ENCODE peak calls at places on chromosomes 6 and 20, in four cellular contexts. N, T, U and I are unnamed samples.
A peak's percentile ranks its signal among the peaks of the same experiment; 100 is the strongest.

GRCh38 chr6:43953256-43953655 is 174.0 kb downstream of the MRPL14 start:
- DNase-seq in T (no peak), U (no peak), N (no peak), I (no peak)

GRCh38 chr6:71855406-71855805 is 30.9 kb upstream of the RIMS1 start:
- DNase-seq in N (peak; percentile 1), U (no peak), T (no peak), I (no peak)

GRCh38 chr6:154143753-154144152 is 104.7 kb downstream of the OPRM1 start:
- DNase-seq in T (no peak), N (no peak), U (no peak), I (no peak)

GRCh38 chr6:46218457-46218856 is 47.7 kb upstream of the ENPP5 start:
- DNase-seq in T (no peak), U (no peak), N (no peak), I (no peak)

GRCh38 chr6:107715523-107716321 is 108.4 kb downstream of the SCML4 start:
- DNase-seq in N (no peak), U (no peak), T (no peak), I (no peak)

GRCh38 chr20:37615507-37616425 is 78.1 kb upstream of the CTNNBL1 start:
- DNase-seq in U (peak; percentile 55), T (no peak), N (peak; percentile 64), I (no peak)

GRCh38 chr6:10901751-10902150 is 14.9 kb downstream of the SYCP2L start:
- DNase-seq in N (peak; percentile 88), T (no peak), U (no peak), I (no peak)

GRCh38 chr20:44153636-44154043 is 33.3 kb downstream of the JPH2 start:
- DNase-seq in N (no peak), T (peak; percentile 65), U (no peak), I (no peak)

GRCh38 chr20:43537921-43538854 is 20.6 kb upstream of the SGK2 start:
- DNase-seq in U (peak; percentile 51), T (peak; percentile 85), N (peak; percentile 58), I (no peak)

GRCh38 chr6:87357479-87358196 is 13.0 kb downstream of the C6orf163 start:
- DNase-seq in T (no peak), U (no peak), N (no peak), I (no peak)

GRCh38 chr6:1798303-1798964 is 188.7 kb downstream of the FOXC1 start:
- DNase-seq in N (no peak), T (no peak), U (no peak), I (no peak)

DNA sequence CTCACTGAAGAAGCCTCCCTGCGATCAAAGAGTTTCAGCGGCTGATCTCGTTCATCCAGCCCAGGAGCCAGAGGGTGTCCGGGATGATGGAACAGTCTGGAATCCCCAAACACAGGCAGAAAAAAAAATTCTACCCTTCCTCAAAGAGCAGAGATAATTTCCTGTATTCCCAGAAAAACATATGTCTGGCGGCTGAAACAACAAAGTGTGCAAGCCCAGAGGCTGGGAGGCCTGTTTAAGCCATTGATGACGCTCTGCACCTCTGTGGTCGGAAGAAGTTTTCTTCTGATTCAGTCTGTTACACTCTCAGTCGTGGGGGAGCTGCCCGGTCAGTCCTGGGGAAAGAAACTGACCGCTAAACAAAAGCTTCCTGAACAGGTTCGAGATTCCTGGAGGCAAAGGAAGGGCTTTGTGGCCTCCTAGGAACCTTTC is 37.0 kb downstream of the TFEB start:
- DNase-seq in U (no peak), T (no peak), N (no peak), I (no peak)
- H3K4me1 ChIP-seq in U (peaks cover 5% of the 10 kb centered on the region), T (no peaks in the 10 kb centered on the region), N (peaks cover 15% of the 10 kb centered on the region), I (peaks cover 5% of the 10 kb centered on the region)

GRCh38 chr6:113627480-113627879 is 229.7 kb upstream of the MARCKS start:
- DNase-seq in N (no peak), U (no peak), T (no peak), I (no peak)
- H3K4me1 ChIP-seq in N (peaks cover 68% of the 10 kb centered on the region), U (peaks cover 8% of the 10 kb centered on the region), T (peaks cover 1% of the 10 kb centered on the region), I (peaks cover 21% of the 10 kb centered on the region)

GRCh38 chr20:50533061-50533460 is 22.9 kb downstream of the PTPN1 start:
- DNase-seq in T (no peak), U (no peak), N (no peak), I (no peak)
- H3K4me1 ChIP-seq in T (peaks cover 7% of the 10 kb centered on the region), U (peaks cover 31% of the 10 kb centered on the region), N (peaks cover 13% of the 10 kb centered on the region), I (peaks cover 41% of the 10 kb centered on the region)

GRCh38 chr6:137550527-137550926 is 56.3 kb upstream of the OLIG3 start:
- DNase-seq in T (no peak), N (no peak), U (no peak), I (no peak)

GRCh38 chr6:137545073-137545472 is 50.9 kb upstream of the OLIG3 start:
- DNase-seq in T (no peak), U (no peak), N (no peak), I (no peak)

GRCh38 chr6:137549106-137549505 is 54.9 kb upstream of the OLIG3 start:
- DNase-seq in U (no peak), T (no peak), N (no peak), I (no peak)

GRCh38 chr6:137547186-137547585 is 53.0 kb upstream of the OLIG3 start:
- DNase-seq in U (no peak), T (no peak), N (no peak), I (no peak)

DNA sequence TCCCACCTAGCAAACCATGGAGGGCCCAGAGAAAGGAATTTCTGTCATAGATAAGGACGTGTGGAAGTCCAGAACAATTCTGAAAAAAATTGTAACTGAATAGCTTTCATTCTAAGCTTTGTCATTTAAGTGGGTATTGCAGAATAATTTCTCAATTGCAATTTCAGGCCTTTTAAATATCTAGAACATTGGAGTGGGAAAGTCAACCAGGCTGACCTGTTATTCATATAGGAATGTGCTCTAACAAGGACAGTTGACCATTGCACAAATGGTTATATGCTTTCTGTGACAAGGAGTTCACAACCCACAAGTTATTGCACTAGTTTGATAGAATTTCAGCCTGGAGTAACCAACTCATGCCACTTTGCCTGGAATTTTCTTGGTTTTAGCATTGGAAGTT is 53.4 kb upstream of the OLIG3 start:
- DNase-seq in N (no peak), T (no peak), U (no peak), I (no peak)
- H3K4me1 ChIP-seq in N (no peaks in the 10 kb centered on the region), T (no peaks in the 10 kb centered on the region), U (no peaks in the 10 kb centered on the region), I (no peaks in the 10 kb centered on the region)

GRCh38 chr6:112247275-112247674 is 7.1 kb downstream of the LAMA4 start:
- DNase-seq in T (no peak), U (no peak), N (no peak), I (no peak)

GRCh38 chr6:112241820-112242443 is 12.4 kb downstream of the LAMA4 start:
- DNase-seq in U (no peak), N (no peak), T (no peak), I (no peak)

GRCh38 chr6:112245511-112246203 is 8.7 kb downstream of the LAMA4 start:
- DNase-seq in N (no peak), U (no peak), T (no peak), I (no peak)

GRCh38 chr6:112244428-112244827 is 9.9 kb downstream of the LAMA4 start:
- DNase-seq in U (no peak), T (no peak), N (no peak), I (no peak)

DNA sequence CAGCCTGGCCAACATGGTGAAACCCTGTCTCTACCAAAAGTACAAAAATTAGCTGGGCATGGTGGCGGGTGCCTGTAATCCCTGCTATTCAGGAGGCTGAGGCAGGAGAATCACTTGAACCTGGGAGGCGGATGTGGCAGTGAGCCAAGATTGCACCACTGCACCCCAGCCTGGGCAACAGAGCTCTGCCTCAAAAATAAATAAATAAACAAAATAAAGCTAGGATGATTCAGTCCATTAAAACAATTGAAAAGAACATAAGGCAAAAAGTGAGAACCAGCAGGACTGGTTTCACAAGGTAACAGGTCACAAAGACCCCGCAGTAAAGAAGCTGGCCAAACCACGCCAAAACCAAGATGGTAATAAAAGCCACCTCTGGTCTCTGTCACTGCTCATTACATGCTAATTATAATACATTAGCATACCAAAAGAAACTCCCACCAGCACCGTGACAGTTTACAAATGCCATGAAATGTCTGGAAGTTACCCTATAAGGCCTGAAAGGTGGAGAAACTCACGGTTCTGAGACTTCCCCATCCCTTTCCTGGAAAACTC is 10.4 kb downstream of the LAMA4 start:
- DNase-seq in U (no peak), N (no peak), T (no peak), I (no peak)
- H3K4me1 ChIP-seq in U (peaks cover 37% of the 10 kb centered on the region), N (no peaks in the 10 kb centered on the region), T (peaks cover 2% of the 10 kb centered on the region), I (peaks cover 3% of the 10 kb centered on the region)

GRCh38 chr6:85458184-85458583 is 8.3 kb downstream of the NT5E start:
- DNase-seq in U (no peak), N (peak; percentile 3), T (no peak), I (no peak)
- H3K4me1 ChIP-seq in U (no peaks in the 10 kb centered on the region), N (peaks cover 30% of the 10 kb centered on the region), T (peaks cover 5% of the 10 kb centered on the region), I (peaks cover 74% of the 10 kb centered on the region)

DNA sequence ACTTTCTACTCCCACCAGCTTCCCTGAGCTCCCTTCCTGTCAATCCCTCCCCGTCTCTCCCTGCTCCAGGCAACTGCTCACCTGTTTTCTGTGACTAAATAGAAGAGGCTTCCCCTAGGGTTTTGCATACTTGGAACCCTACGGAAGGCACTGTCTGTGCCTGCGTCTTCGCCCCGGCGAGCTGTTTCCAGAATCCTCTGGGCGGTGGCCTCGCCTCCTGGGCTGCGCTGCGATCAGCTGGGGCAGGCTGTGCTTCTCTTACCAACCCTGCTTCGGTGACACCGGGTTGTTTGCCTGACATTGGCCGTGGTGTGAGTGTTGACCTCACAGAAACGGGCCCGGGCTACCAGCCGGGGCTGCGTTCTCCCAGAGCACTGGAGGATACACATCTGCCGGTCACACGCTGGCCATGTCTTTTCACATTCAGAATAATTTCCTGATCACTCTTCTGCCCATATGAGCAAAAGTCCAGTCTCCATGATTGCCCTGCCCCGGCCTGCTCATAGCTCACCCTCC is 29.4 kb upstream of the CCR6 start:
- DNase-seq in T (no peak), U (no peak), N (no peak), I (no peak)
- H3K4me1 ChIP-seq in T (no peaks in the 10 kb centered on the region), U (no peaks in the 10 kb centered on the region), N (peaks cover 92% of the 10 kb centered on the region), I (no peaks in the 10 kb centered on the region)

GRCh38 chr6:37103169-37104039 is 66.5 kb upstream of the PIM1 start:
- DNase-seq in N (peak; percentile 73), U (peak; percentile 77), T (no peak), I (no peak)

GRCh38 chr6:37106554-37106953 is 63.4 kb upstream of the PIM1 start:
- DNase-seq in T (no peak), N (no peak), U (no peak), I (no peak)

GRCh38 chr6:37106982-37107453 is 62.9 kb upstream of the PIM1 start:
- DNase-seq in T (no peak), N (no peak), U (no peak), I (no peak)

GRCh38 chr6:37104935-37105781 is 64.8 kb upstream of the PIM1 start:
- DNase-seq in T (no peak), N (no peak), U (no peak), I (no peak)

GRCh38 chr6:37105782-37106137 is 64.2 kb upstream of the PIM1 start:
- DNase-seq in U (no peak), N (no peak), T (no peak), I (no peak)
- H3K4me1 ChIP-seq in U (peaks cover 4% of the 10 kb centered on the region), N (peaks cover 50% of the 10 kb centered on the region), T (no peaks in the 10 kb centered on the region), I (peaks cover 10% of the 10 kb centered on the region)

DNA sequence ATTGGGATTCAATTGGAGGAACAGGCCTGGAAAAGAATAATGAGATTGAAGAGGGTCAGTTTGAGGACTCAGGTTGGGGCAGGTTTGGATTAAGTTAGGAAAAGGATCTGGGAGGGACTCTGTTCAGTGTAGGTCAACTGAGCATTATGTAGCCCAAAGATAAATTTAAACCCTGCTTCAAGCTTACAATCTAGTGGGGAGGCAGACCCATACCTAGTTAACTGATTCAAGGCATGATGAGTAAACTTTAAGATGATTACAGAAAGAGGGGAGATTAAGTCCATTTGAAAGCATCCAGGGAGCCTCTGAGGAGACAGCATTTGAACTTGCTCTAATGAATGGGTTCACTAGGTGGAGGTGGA is 11.4 kb upstream of the LTA start:
- DNase-seq in T (no peak), N (no peak), U (no peak), I (no peak)
- H3K4me1 ChIP-seq in T (no peaks in the 10 kb centered on the region), N (peaks cover 70% of the 10 kb centered on the region), U (no peaks in the 10 kb centered on the region), I (peaks cover 27% of the 10 kb centered on the region)